ENCODE peak calls at places on chromosomes 1 and 21, in six cellular contexts. V, S, D, L, G and P are unnamed samples. For H3K9me3 and H3K36me3, the result is how much of the 10 kb centered on the place peaks cover.

GRCh38 chr1:182604128-182604834 is at the start of gene RGS16:
- DNase-seq in L (peak), G (peak), S (peak), D (peak), V (peak), P (peak)

GRCh38 chr21:31577280-31577679 is 82.2 kb upstream of the SOD1 start:
- DNase-seq in D (no peak), G (no peak), L (no peak), V (no peak), S (no peak), P (no peak)

GRCh38 chr21:20004353-20004752 is 993.9 kb upstream of the NCAM2 start:
- DNase-seq in V (no peak), G (no peak), D (no peak), L (no peak), S (no peak), P (no peak)

GRCh38 chr21:33892853-33893252 is 22.8 kb downstream of the ATP5PO start:
- DNase-seq in G (no peak), L (no peak), D (no peak), S (no peak), V (no peak), P (no peak)

GRCh38 chr1:212485895-212486590 is 53.3 kb downstream of the NENF start:
- DNase-seq in D (peak), S (peak), G (peak), L (peak), V (peak), P (peak)

GRCh38 chr1:45945426-45945825 is 142.0 kb downstream of the MAST2 start:
- DNase-seq in G (no peak), D (peak), V (peak), L (no peak), S (peak), P (peak)

GRCh38 chr1:14897997-14898645 is 255.4 kb upstream of the TMEM51 start:
- DNase-seq in V (no peak), S (no peak), D (no peak), G (no peak), L (no peak), P (no peak)

GRCh38 chr1:18109058-18109755 is 1.6 kb downstream of the IGSF21 start:
- DNase-seq in V (no peak), D (no peak), L (no peak), G (no peak), S (no peak), P (peak)

GRCh38 chr1:184222561-184223157 is 164.2 kb upstream of the C1orf21 start:
- DNase-seq in G (no peak), S (peak), V (peak), L (peak), D (peak), P (peak)

GRCh38 chr21:44006656-44007055 is 5.5 kb upstream of the TRAPPC10 start:
- DNase-seq in V (no peak), D (no peak), S (no peak), L (no peak), G (peak), P (peak)

GRCh38 chr21:39014751-39015150 is 168.5 kb downstream of the PSMG1 start:
- DNase-seq in G (no peak), S (peak), L (no peak), D (peak), V (no peak), P (peak)

GRCh38 chr1:55987491-55988255 is 591.7 kb downstream of the PLPP3 start:
- DNase-seq in G (no peak), V (no peak), D (no peak), S (no peak), L (no peak), P (no peak)

GRCh38 chr1:111275079-111275478 is 15.6 kb upstream of the CHIA start:
- DNase-seq in V (peak), G (no peak), D (peak), S (peak), L (peak), P (peak)

GRCh38 chr1:16241116-16241763 is 4.3 kb upstream of the CPLANE2 start:
- DNase-seq in V (no peak), L (no peak), D (no peak), G (peak), S (no peak), P (no peak)

GRCh38 chr1:65039508-65039907 is 73.2 kb upstream of the JAK1 start:
- DNase-seq in V (no peak), G (no peak), D (no peak), S (no peak), L (no peak), P (no peak)

GRCh38 chr1:36851087-36851486 is 183.2 kb downstream of the GRIK3 start:
- DNase-seq in G (no peak), S (no peak), V (no peak), D (no peak), L (no peak), P (no peak)

GRCh38 chr1:21816602-21817302 is 4.7 kb downstream of the LDLRAD2 start:
- DNase-seq in L (no peak), S (peak), V (no peak), D (peak), G (no peak), P (peak)

DNA sequence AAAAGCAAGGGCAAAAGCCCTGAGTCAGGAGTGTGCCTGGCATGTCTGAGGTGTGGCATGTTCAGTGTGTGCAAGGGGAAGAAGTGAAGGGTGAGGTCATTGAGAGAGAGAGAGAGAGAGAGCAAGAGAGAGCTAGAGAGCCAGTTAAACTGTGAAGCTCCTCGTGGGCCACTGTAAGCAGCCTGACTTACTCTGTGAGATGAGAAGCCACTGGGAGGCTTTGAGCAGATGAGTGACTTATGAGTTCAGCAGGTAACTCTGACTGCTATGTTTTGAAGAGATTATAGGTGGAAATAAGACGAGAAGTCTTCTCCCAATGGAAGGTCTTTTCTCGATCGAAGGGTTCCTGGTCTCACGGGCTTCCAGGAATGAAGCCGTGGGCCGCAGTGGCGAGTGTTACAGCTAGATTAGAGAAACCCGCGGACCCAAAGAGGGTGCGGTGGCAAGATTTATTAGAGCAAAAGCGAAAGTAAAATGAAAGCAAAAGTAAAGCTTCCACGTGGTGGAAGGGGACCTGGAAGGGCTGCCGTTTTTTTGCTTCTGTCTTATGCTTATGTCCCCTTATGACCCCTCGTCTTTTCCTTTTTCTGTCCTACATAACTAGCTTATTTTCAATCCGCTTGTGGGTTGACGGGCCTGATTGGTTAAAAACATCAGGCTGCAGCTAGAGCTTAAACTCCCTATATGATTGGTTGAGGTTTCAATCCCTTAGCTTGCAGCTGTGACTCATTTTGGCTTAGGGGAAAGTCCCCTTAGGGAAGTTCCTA is 323.1 kb upstream of the FAM78B start:
- DNase-seq in V (peak), S (peak), D (no peak), G (peak), L (peak), P (peak)
- H3K4me3 ChIP-seq in V (no peak), S (peak), D (no peak), G (peak), L (no peak), P (peak)

DNA sequence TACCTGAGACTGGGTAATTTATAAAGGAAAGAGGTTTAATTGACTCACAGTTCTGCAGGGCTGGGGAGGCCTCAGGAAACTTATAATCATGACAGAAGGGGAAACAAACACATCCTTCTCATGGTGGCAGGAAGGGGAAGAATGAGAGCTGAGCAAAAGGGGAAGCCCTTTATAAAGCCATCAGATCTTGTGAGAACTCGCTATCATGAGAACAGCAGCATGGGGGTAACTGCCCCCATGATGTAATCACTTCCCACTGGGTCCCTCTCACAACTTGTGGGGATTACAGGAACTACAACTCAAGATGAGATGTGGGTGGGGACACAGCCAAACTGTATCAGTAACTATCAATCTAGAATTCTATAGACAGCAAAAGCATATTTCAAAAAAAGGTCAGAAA is 64.7 kb upstream of the ACTRT2 start:
- DNase-seq in D (no peak), V (no peak), G (no peak), S (no peak), L (no peak), P (no peak)
- H3K9me3 ChIP-seq in D (under half), V (under half), G (under half), S (under half), L (under half), P (under half)

GRCh38 chr1:26852701-26853100 is 10.2 kb upstream of the SFN start:
- DNase-seq in D (no peak), G (no peak), S (no peak), V (no peak), L (no peak), P (no peak)

GRCh38 chr1:26851106-26851684 is 11.8 kb upstream of the SFN start:
- DNase-seq in L (no peak), G (no peak), V (no peak), D (no peak), S (no peak), P (no peak)

GRCh38 chr1:26854953-26855352 is 8.0 kb upstream of the SFN start:
- DNase-seq in D (no peak), L (no peak), S (no peak), G (no peak), V (no peak), P (no peak)

GRCh38 chr1:26853600-26853999 is 9.3 kb upstream of the SFN start:
- DNase-seq in G (no peak), D (no peak), V (no peak), S (no peak), L (no peak), P (no peak)

GRCh38 chr1:26853156-26853555 is 9.8 kb upstream of the SFN start:
- DNase-seq in S (peak), L (peak), D (peak), G (peak), V (peak), P (peak)
- H3K36me3 ChIP-seq in S (under half), L (half or more), D (under half), G (half or more), V (under half), P (under half)

GRCh38 chr21:42118901-42119300 is 47.8 kb downstream of the UMODL1 start:
- DNase-seq in L (no peak), G (no peak), D (no peak), V (no peak), S (no peak), P (no peak)

GRCh38 chr21:42115136-42115683 is 44.1 kb downstream of the UMODL1 start:
- DNase-seq in S (no peak), G (no peak), V (no peak), L (no peak), D (no peak), P (no peak)

GRCh38 chr21:42114646-42115045 is 43.5 kb downstream of the UMODL1 start:
- DNase-seq in D (no peak), S (no peak), V (no peak), L (no peak), G (no peak), P (no peak)

GRCh38 chr21:42118121-42118795 is 47.1 kb downstream of the UMODL1 start:
- DNase-seq in V (no peak), D (no peak), L (no peak), G (no peak), S (no peak), P (no peak)

DNA sequence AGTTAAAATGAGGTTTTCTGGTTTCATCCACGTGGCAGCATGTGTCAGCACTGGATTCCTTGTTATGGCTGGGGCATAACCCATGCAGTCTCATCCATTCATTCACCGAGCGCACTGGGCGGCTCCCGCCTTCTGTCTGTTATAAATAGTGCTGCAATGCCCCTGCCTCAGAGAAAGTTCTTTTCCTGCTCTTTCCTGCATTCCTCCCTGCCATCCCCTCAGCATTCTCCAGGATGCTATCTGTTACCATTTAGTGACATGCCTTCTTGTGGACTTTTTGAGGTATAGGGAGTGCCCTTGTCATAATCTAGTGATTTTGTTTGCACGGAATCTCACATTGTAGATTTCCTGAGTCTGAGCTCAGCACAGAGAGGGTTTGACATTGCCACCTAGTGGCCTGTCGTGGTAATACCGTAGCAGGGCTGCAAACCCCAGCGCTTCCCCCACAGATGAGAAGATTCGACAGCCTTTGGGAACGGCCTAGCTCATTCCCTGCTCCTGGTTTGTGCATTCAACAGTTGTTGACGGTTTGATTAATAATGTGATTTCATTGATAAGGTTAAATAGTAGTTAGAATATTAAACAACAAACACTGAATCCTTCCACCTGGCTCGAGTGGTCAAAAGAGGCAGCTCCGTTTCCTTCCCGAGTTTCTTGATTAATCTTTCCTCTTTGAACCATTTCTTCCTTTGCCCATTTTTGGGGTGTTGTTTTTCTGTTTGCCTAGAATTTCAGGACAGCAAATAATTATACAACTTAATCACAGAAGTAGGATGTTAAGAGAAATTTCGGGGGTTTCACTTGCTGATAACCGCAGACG is 46.3 kb downstream of the UMODL1 start:
- DNase-seq in G (peak), L (peak), S (peak), D (peak), V (peak), P (peak)
- H3K4me3 ChIP-seq in G (no peak), L (no peak), S (peak), D (peak), V (no peak), P (no peak)

GRCh38 chr21:32653326-32653901 is 41.2 kb upstream of the CFAP298 start:
- DNase-seq in S (peak), G (no peak), L (no peak), V (no peak), D (peak), P (no peak)

DNA sequence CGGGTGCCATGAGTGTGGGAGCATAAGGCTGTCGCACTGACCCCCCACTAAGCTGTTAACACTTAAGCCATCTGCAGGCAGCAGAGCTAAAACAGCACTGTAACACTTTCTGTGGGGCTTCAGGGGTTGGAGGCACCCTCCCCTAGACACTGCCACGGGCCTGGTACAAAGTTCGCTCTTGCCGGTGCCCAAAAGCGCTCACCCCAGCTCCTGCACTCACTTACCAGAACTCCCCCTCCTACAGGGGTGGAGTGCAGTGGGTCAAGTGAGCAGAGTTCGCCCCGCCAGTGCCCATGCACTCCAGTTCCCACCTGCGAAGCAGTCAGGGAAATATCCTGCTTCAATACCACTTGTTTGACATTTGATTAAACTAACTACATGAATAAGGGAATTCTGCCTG is 46.3 kb upstream of the CFAP298 start:
- DNase-seq in D (no peak), G (no peak), L (no peak), V (no peak), S (no peak), P (no peak)
- H3K9me3 ChIP-seq in D (under half), G (under half), L (under half), V (under half), S (under half), P (under half)

DNA sequence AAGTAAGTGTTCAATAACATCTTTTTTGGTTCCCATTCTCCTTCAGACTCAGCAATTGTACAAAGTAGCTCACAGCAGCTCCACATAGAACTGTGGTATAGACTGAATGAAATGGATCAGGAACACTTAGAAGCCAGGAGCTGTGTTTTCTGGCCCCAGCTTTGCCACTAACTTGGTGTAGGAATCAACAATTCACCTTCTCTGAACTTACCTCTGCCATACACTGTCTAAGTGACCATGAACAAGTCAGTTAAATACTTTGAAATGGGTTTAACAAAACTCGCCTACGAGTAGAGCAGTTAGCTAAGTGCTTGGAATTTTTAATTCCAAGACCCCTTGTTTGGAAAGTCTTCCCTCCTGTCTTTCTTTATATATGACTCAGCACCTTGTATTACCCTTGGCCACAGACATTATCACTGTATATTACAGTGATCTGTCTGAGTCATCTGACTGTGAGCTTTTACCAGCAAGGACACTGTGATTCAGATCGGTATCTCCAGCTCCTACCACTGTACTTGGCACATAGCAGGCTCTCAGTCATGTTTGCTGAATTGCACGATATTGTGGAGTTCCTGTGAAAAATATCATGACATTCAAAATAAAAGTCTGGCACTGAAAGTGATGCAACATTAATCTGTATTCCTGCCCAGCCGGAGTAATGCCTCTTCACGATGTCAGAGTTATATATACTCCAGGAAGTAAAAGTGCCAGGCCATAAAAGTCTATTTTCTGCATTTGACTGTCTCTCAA is 101.7 kb upstream of the BEND5 start:
- DNase-seq in L (no peak), D (peak), V (peak), S (peak), G (no peak), P (peak)
- H3K36me3 ChIP-seq in L (under half), D (under half), V (under half), S (under half), G (under half), P (under half)

GRCh38 chr1:235259133-235259778 is 68.7 kb downstream of the ARID4B start:
- DNase-seq in D (no peak), L (no peak), G (no peak), V (no peak), S (no peak), P (peak)
- H3K4me3 ChIP-seq in D (no peak), L (no peak), G (no peak), V (no peak), S (no peak), P (no peak)

DNA sequence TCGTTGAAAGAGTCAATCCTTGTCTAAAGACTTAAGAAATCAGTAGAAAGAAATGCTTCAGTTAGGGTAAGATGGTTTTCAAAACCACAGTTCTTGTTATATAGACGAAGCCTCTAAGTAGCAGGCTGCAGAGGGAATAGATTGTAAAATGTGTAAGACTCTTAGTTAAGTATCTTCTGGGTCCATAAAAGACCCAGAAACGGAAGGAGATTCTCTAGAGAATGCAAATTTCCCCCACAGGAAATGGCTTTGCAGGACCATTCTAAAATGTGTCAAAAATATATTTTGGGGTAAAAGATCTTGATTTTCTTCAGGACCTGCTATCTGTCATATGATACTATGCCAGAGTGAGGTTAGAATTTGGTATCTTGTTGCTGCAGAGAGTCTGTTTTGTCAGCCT is 13.4 kb downstream of the OR2T1 start:
- DNase-seq in S (no peak), V (no peak), G (no peak), L (no peak), D (no peak), P (no peak)
- H3K9me3 ChIP-seq in S (half or more), V (under half), G (under half), L (under half), D (under half), P (under half)